ENCODE peak calls at places on chromosomes 1 and 21, in ten cellular contexts. U is effector memory CD4-positive, alpha-beta T cell; Y is activated effector memory CD4-positive, alpha-beta T cell treated with anti-CD3 and anti-CD28 coated beads, Interleukin-2, amount 50 U/mL, for 16 hours; X is NCI-H2081; V is Kasumi-1; F is HTR-8/SVneo; E is Karpas-422; T is DMS53; K is T follicular helper cell; N is AG09309. W is an unnamed sample.

GRCh38 chr1:50973875-50974617 is 4.0 kb downstream of the CDKN2C start:
- DNase-seq in T (no peak), Y (no peak), V (peak), K (no peak), U (no peak), X (peak), E (no peak), N (no peak), F (no peak), W (no peak)

GRCh38 chr21:36211660-36212512 is 55.3 kb downstream of the DOP1B start:
- DNase-seq in F (peak), K (no peak), V (no peak), Y (no peak), E (no peak), X (no peak), U (no peak), N (peak), T (no peak), W (no peak)

GRCh38 chr1:242847390-242847993 is 323.0 kb upstream of the PLD5 start:
- DNase-seq in E (peak), Y (no peak), K (no peak), N (no peak), F (no peak), U (no peak), X (no peak), V (peak), T (peak), W (peak)

GRCh38 chr1:169107673-169108160 is 1.2 kb downstream of the ATP1B1 start:
- DNase-seq in K (no peak), Y (peak), N (no peak), X (no peak), T (peak), E (no peak), U (no peak), V (no peak), F (no peak), W (peak)

GRCh38 chr21:41361786-41362604 is at the start of gene MX2:
- DNase-seq in U (peak), X (no peak), E (peak), F (peak), T (peak), Y (peak), N (peak), K (peak), V (peak), W (peak)

GRCh38 chr1:6343506-6344405 is 49.8 kb downstream of the ACOT7 start:
- DNase-seq in Y (peak), X (peak), K (peak), N (peak), T (peak), V (peak), F (peak), U (peak), E (peak), W (peak)

GRCh38 chr1:31703431-31704260 is at the start of gene COL16A1:
- DNase-seq in Y (no peak), N (no peak), K (no peak), U (no peak), F (no peak), E (no peak), V (no peak), T (peak), X (peak), W (peak)

GRCh38 chr1:192702212-192702993 is 66.5 kb downstream of the RGS13 start:
- DNase-seq in U (no peak), Y (no peak), T (peak), V (no peak), K (no peak), N (peak), E (no peak), X (no peak), F (peak), W (peak)

GRCh38 chr1:191432817-191433216 is 725.4 kb upstream of the RGS18 start:
- DNase-seq in U (no peak), N (no peak), V (no peak), T (no peak), Y (no peak), K (no peak), X (no peak), E (no peak), F (no peak), W (no peak)

GRCh38 chr1:67274623-67275325 is 32.9 kb upstream of the IL12RB2 start:
- DNase-seq in E (no peak), V (no peak), N (no peak), K (no peak), X (no peak), Y (no peak), T (no peak), F (no peak), U (no peak), W (no peak)

GRCh38 chr21:25503981-25504380 is 103.3 kb downstream of the MRPL39 start:
- DNase-seq in K (no peak), E (no peak), F (no peak), T (no peak), Y (no peak), X (no peak), U (no peak), N (no peak), V (no peak), W (no peak)

GRCh38 chr21:46221664-46222435 is 6.7 kb downstream of the LSS start:
- DNase-seq in X (no peak), F (no peak), V (no peak), N (no peak), E (no peak), Y (no peak), K (no peak), U (no peak), T (no peak), W (no peak)

GRCh38 chr1:51435902-51436301 is 83.2 kb downstream of the EPS15 start:
- DNase-seq in N (no peak), K (no peak), E (no peak), U (no peak), T (no peak), V (no peak), F (no peak), Y (no peak), X (no peak), W (no peak)